ENCODE peak calls at places on chromosome 22, in six cellular contexts. One of them, this sample, is unnamed.

GRCh38 chr22:31625661-31626426 is 36.2 kb downstream of the PISD start:
- DNase-seq in effector memory CD4-positive, alpha-beta T cell: no peak
- DNase-seq in stomach: peak
- DNase-seq in C1 segment of cervical spinal cord: peak
- DNase-seq in mesenchymal stem cell: no peak
- DNase-seq in mucosa of gallbladder: peak
- DNase-seq in this sample: no peak

GRCh38 chr22:44701824-44702478 is at the start of gene PRR5:
- DNase-seq in mesenchymal stem cell: peak
- DNase-seq in effector memory CD4-positive, alpha-beta T cell: peak
- DNase-seq in stomach: peak
- DNase-seq in C1 segment of cervical spinal cord: no peak
- DNase-seq in mucosa of gallbladder: peak
- DNase-seq in this sample: peak

GRCh38 chr22:19510919-19511341 is 13.3 kb downstream of the CLDN5 start:
- DNase-seq in C1 segment of cervical spinal cord: no peak
- DNase-seq in mesenchymal stem cell: no peak
- DNase-seq in stomach: no peak
- DNase-seq in mucosa of gallbladder: no peak
- DNase-seq in effector memory CD4-positive, alpha-beta T cell: no peak
- DNase-seq in this sample: no peak

GRCh38 chr22:46803031-46803880 is 40.8 kb downstream of the TBC1D22A start:
- DNase-seq in stomach: peak
- DNase-seq in mesenchymal stem cell: peak
- DNase-seq in effector memory CD4-positive, alpha-beta T cell: peak
- DNase-seq in C1 segment of cervical spinal cord: no peak
- DNase-seq in mucosa of gallbladder: peak
- DNase-seq in this sample: peak

GRCh38 chr22:24406322-24407277 is 20.8 kb upstream of the ADORA2A start:
- DNase-seq in mesenchymal stem cell: no peak
- DNase-seq in mucosa of gallbladder: no peak
- DNase-seq in C1 segment of cervical spinal cord: no peak
- DNase-seq in stomach: no peak
- DNase-seq in effector memory CD4-positive, alpha-beta T cell: no peak
- DNase-seq in this sample: no peak

GRCh38 chr22:37735054-37735453 is 38.2 kb downstream of the TRIOBP start:
- DNase-seq in mesenchymal stem cell: peak
- DNase-seq in effector memory CD4-positive, alpha-beta T cell: no peak
- DNase-seq in C1 segment of cervical spinal cord: no peak
- DNase-seq in stomach: peak
- DNase-seq in mucosa of gallbladder: peak
- DNase-seq in this sample: no peak

GRCh38 chr22:46564084-46564714 is 26.8 kb upstream of the CELSR1 start:
- DNase-seq in effector memory CD4-positive, alpha-beta T cell: no peak
- DNase-seq in mesenchymal stem cell: no peak
- DNase-seq in C1 segment of cervical spinal cord: no peak
- DNase-seq in mucosa of gallbladder: no peak
- DNase-seq in stomach: no peak
- DNase-seq in this sample: no peak

GRCh38 chr22:48704335-48704734 is 1123.3 kb downstream of the BRD1 start:
- DNase-seq in mesenchymal stem cell: no peak
- DNase-seq in mucosa of gallbladder: no peak
- DNase-seq in C1 segment of cervical spinal cord: no peak
- DNase-seq in stomach: no peak
- DNase-seq in effector memory CD4-positive, alpha-beta T cell: no peak
- DNase-seq in this sample: no peak

GRCh38 chr22:39923689-39924088 is 22.8 kb downstream of the GRAP2 start:
- DNase-seq in mucosa of gallbladder: no peak
- DNase-seq in effector memory CD4-positive, alpha-beta T cell: no peak
- DNase-seq in mesenchymal stem cell: no peak
- DNase-seq in C1 segment of cervical spinal cord: no peak
- DNase-seq in stomach: no peak
- DNase-seq in this sample: no peak

GRCh38 chr22:46519377-46519776 is 18.0 kb downstream of the CELSR1 start:
- DNase-seq in mesenchymal stem cell: no peak
- DNase-seq in mucosa of gallbladder: no peak
- DNase-seq in stomach: no peak
- DNase-seq in C1 segment of cervical spinal cord: no peak
- DNase-seq in effector memory CD4-positive, alpha-beta T cell: no peak
- DNase-seq in this sample: no peak

GRCh38 chr22:36852056-36852973 is 8.5 kb upstream of the NCF4 start:
- DNase-seq in C1 segment of cervical spinal cord: no peak
- DNase-seq in effector memory CD4-positive, alpha-beta T cell: no peak
- DNase-seq in mesenchymal stem cell: no peak
- DNase-seq in mucosa of gallbladder: no peak
- DNase-seq in stomach: no peak
- DNase-seq in this sample: no peak

GRCh38 chr22:25759825-25760231 is 17.8 kb downstream of the MYO18B start:
- DNase-seq in effector memory CD4-positive, alpha-beta T cell: no peak
- DNase-seq in stomach: no peak
- DNase-seq in mucosa of gallbladder: no peak
- DNase-seq in mesenchymal stem cell: peak
- DNase-seq in C1 segment of cervical spinal cord: no peak
- DNase-seq in this sample: no peak

GRCh38 chr22:42841444-42841843 is 15.6 kb downstream of the ARFGAP3 start:
- DNase-seq in effector memory CD4-positive, alpha-beta T cell: no peak
- DNase-seq in stomach: no peak
- DNase-seq in C1 segment of cervical spinal cord: no peak
- DNase-seq in mesenchymal stem cell: no peak
- DNase-seq in mucosa of gallbladder: no peak
- DNase-seq in this sample: no peak

GRCh38 chr22:23744001-23744400 is 6.9 kb downstream of the ZNF70 start:
- DNase-seq in stomach: no peak
- DNase-seq in effector memory CD4-positive, alpha-beta T cell: no peak
- DNase-seq in C1 segment of cervical spinal cord: no peak
- DNase-seq in mesenchymal stem cell: no peak
- DNase-seq in mucosa of gallbladder: no peak
- DNase-seq in this sample: no peak

GRCh38 chr22:43516386-43516785 is 104.6 kb downstream of the MPPED1 start:
- DNase-seq in stomach: no peak
- DNase-seq in C1 segment of cervical spinal cord: no peak
- DNase-seq in mucosa of gallbladder: no peak
- DNase-seq in effector memory CD4-positive, alpha-beta T cell: no peak
- DNase-seq in mesenchymal stem cell: no peak
- DNase-seq in this sample: no peak

GRCh38 chr22:41469218-41469851 is 418 bp downstream of the ACO2 start:
- DNase-seq in mucosa of gallbladder: no peak
- DNase-seq in mesenchymal stem cell: no peak
- DNase-seq in effector memory CD4-positive, alpha-beta T cell: no peak
- DNase-seq in C1 segment of cervical spinal cord: no peak
- DNase-seq in stomach: peak
- DNase-seq in this sample: peak

GRCh38 chr22:47333625-47334024 is 571.2 kb downstream of the TBC1D22A start:
- DNase-seq in effector memory CD4-positive, alpha-beta T cell: no peak
- DNase-seq in mucosa of gallbladder: peak
- DNase-seq in mesenchymal stem cell: no peak
- DNase-seq in C1 segment of cervical spinal cord: no peak
- DNase-seq in stomach: no peak
- DNase-seq in this sample: no peak

GRCh38 chr22:48338793-48339705 is 1488.6 kb downstream of the BRD1 start:
- DNase-seq in mesenchymal stem cell: no peak
- DNase-seq in C1 segment of cervical spinal cord: no peak
- DNase-seq in effector memory CD4-positive, alpha-beta T cell: no peak
- DNase-seq in stomach: no peak
- DNase-seq in mucosa of gallbladder: no peak
- DNase-seq in this sample: no peak

GRCh38 chr22:40202225-40202944 is 24.7 kb downstream of the TNRC6B start:
- DNase-seq in mesenchymal stem cell: peak
- DNase-seq in effector memory CD4-positive, alpha-beta T cell: no peak
- DNase-seq in C1 segment of cervical spinal cord: no peak
- DNase-seq in mucosa of gallbladder: no peak
- DNase-seq in stomach: no peak
- DNase-seq in this sample: no peak